ENCODE peak calls at places on chromosomes 13 and 19, in ten cellular contexts. One of them, this sample, is unnamed.

GRCh38 chr13:51262501-51263211 is 40.5 kb downstream of the FAM124A start:
- DNase-seq in activated T-helper 1 cell treated with Interleukin-2 at 50 U/mL for 16 hours: no peak
- DNase-seq in stimulated activated CD8-positive, alpha-beta memory T cell treated with anti-CD3 and anti-CD28 coated beads, Interleukin-15, amount 100 ng/mL, for 48 hours: no peak
- DNase-seq in heart left ventricle: no peak
- DNase-seq in body of pancreas: no peak
- DNase-seq in upper lobe of right lung: no peak
- DNase-seq in GOT3: no peak
- DNase-seq in endothelial cell of umbilical vein: no peak
- DNase-seq in uterus: no peak
- DNase-seq in HEK293T: peak
- DNase-seq in this sample: no peak

GRCh38 chr13:109687559-109688448 is 98.6 kb downstream of the IRS2 start:
- DNase-seq in activated T-helper 1 cell treated with Interleukin-2 at 50 U/mL for 16 hours: no peak
- DNase-seq in stimulated activated CD8-positive, alpha-beta memory T cell treated with anti-CD3 and anti-CD28 coated beads, Interleukin-15, amount 100 ng/mL, for 48 hours: no peak
- DNase-seq in heart left ventricle: no peak
- DNase-seq in body of pancreas: no peak
- DNase-seq in upper lobe of right lung: no peak
- DNase-seq in GOT3: no peak
- DNase-seq in endothelial cell of umbilical vein: no peak
- DNase-seq in uterus: no peak
- DNase-seq in HEK293T: no peak
- DNase-seq in this sample: no peak

GRCh38 chr19:14031719-14032480 is at the start of gene IL27RA:
- DNase-seq in activated T-helper 1 cell treated with Interleukin-2 at 50 U/mL for 16 hours: peak
- DNase-seq in stimulated activated CD8-positive, alpha-beta memory T cell treated with anti-CD3 and anti-CD28 coated beads, Interleukin-15, amount 100 ng/mL, for 48 hours: peak
- DNase-seq in heart left ventricle: peak
- DNase-seq in body of pancreas: peak
- DNase-seq in upper lobe of right lung: peak
- DNase-seq in GOT3: no peak
- DNase-seq in endothelial cell of umbilical vein: peak
- DNase-seq in uterus: peak
- DNase-seq in HEK293T: peak
- DNase-seq in this sample: no peak

GRCh38 chr19:6778386-6778785 is 5.9 kb downstream of the VAV1 start:
- DNase-seq in activated T-helper 1 cell treated with Interleukin-2 at 50 U/mL for 16 hours: no peak
- DNase-seq in stimulated activated CD8-positive, alpha-beta memory T cell treated with anti-CD3 and anti-CD28 coated beads, Interleukin-15, amount 100 ng/mL, for 48 hours: no peak
- DNase-seq in heart left ventricle: no peak
- DNase-seq in body of pancreas: no peak
- DNase-seq in upper lobe of right lung: no peak
- DNase-seq in GOT3: no peak
- DNase-seq in endothelial cell of umbilical vein: no peak
- DNase-seq in uterus: no peak
- DNase-seq in HEK293T: no peak
- DNase-seq in this sample: no peak

GRCh38 chr13:40386586-40386985 is 279.9 kb downstream of the FOXO1 start:
- DNase-seq in activated T-helper 1 cell treated with Interleukin-2 at 50 U/mL for 16 hours: no peak
- DNase-seq in stimulated activated CD8-positive, alpha-beta memory T cell treated with anti-CD3 and anti-CD28 coated beads, Interleukin-15, amount 100 ng/mL, for 48 hours: no peak
- DNase-seq in heart left ventricle: no peak
- DNase-seq in body of pancreas: no peak
- DNase-seq in upper lobe of right lung: no peak
- DNase-seq in GOT3: no peak
- DNase-seq in endothelial cell of umbilical vein: no peak
- DNase-seq in uterus: no peak
- DNase-seq in HEK293T: no peak
- DNase-seq in this sample: no peak

GRCh38 chr19:52691737-52692136 is 43.1 kb downstream of the ZNF611 start:
- DNase-seq in activated T-helper 1 cell treated with Interleukin-2 at 50 U/mL for 16 hours: no peak
- DNase-seq in stimulated activated CD8-positive, alpha-beta memory T cell treated with anti-CD3 and anti-CD28 coated beads, Interleukin-15, amount 100 ng/mL, for 48 hours: no peak
- DNase-seq in heart left ventricle: no peak
- DNase-seq in body of pancreas: no peak
- DNase-seq in upper lobe of right lung: no peak
- DNase-seq in GOT3: no peak
- DNase-seq in endothelial cell of umbilical vein: no peak
- DNase-seq in uterus: no peak
- DNase-seq in HEK293T: no peak
- DNase-seq in this sample: no peak

GRCh38 chr19:45569619-45570421 is 14.8 kb downstream of the OPA3 start:
- DNase-seq in activated T-helper 1 cell treated with Interleukin-2 at 50 U/mL for 16 hours: peak
- DNase-seq in stimulated activated CD8-positive, alpha-beta memory T cell treated with anti-CD3 and anti-CD28 coated beads, Interleukin-15, amount 100 ng/mL, for 48 hours: peak
- DNase-seq in heart left ventricle: peak
- DNase-seq in body of pancreas: peak
- DNase-seq in upper lobe of right lung: no peak
- DNase-seq in GOT3: no peak
- DNase-seq in endothelial cell of umbilical vein: peak
- DNase-seq in uterus: no peak
- DNase-seq in HEK293T: peak
- DNase-seq in this sample: no peak

GRCh38 chr13:85528578-85529215 is 270.5 kb downstream of the SLITRK6 start:
- DNase-seq in activated T-helper 1 cell treated with Interleukin-2 at 50 U/mL for 16 hours: no peak
- DNase-seq in stimulated activated CD8-positive, alpha-beta memory T cell treated with anti-CD3 and anti-CD28 coated beads, Interleukin-15, amount 100 ng/mL, for 48 hours: no peak
- DNase-seq in heart left ventricle: no peak
- DNase-seq in body of pancreas: no peak
- DNase-seq in upper lobe of right lung: no peak
- DNase-seq in GOT3: no peak
- DNase-seq in endothelial cell of umbilical vein: no peak
- DNase-seq in uterus: no peak
- DNase-seq in HEK293T: no peak
- DNase-seq in this sample: no peak

GRCh38 chr13:77492982-77493381 is 42.5 kb upstream of the SCEL start:
- DNase-seq in activated T-helper 1 cell treated with Interleukin-2 at 50 U/mL for 16 hours: no peak
- DNase-seq in stimulated activated CD8-positive, alpha-beta memory T cell treated with anti-CD3 and anti-CD28 coated beads, Interleukin-15, amount 100 ng/mL, for 48 hours: no peak
- DNase-seq in heart left ventricle: no peak
- DNase-seq in body of pancreas: peak
- DNase-seq in upper lobe of right lung: no peak
- DNase-seq in GOT3: no peak
- DNase-seq in endothelial cell of umbilical vein: peak
- DNase-seq in uterus: no peak
- DNase-seq in HEK293T: peak
- DNase-seq in this sample: no peak

GRCh38 chr13:77338329-77338728 is 11.4 kb upstream of the MYCBP2 start:
- DNase-seq in activated T-helper 1 cell treated with Interleukin-2 at 50 U/mL for 16 hours: no peak
- DNase-seq in stimulated activated CD8-positive, alpha-beta memory T cell treated with anti-CD3 and anti-CD28 coated beads, Interleukin-15, amount 100 ng/mL, for 48 hours: no peak
- DNase-seq in heart left ventricle: no peak
- DNase-seq in body of pancreas: no peak
- DNase-seq in upper lobe of right lung: no peak
- DNase-seq in GOT3: no peak
- DNase-seq in endothelial cell of umbilical vein: no peak
- DNase-seq in uterus: no peak
- DNase-seq in HEK293T: no peak
- DNase-seq in this sample: no peak

GRCh38 chr13:34265016-34265692 is 447.2 kb downstream of the RFC3 start:
- DNase-seq in activated T-helper 1 cell treated with Interleukin-2 at 50 U/mL for 16 hours: no peak
- DNase-seq in stimulated activated CD8-positive, alpha-beta memory T cell treated with anti-CD3 and anti-CD28 coated beads, Interleukin-15, amount 100 ng/mL, for 48 hours: no peak
- DNase-seq in heart left ventricle: no peak
- DNase-seq in body of pancreas: no peak
- DNase-seq in upper lobe of right lung: no peak
- DNase-seq in GOT3: no peak
- DNase-seq in endothelial cell of umbilical vein: peak
- DNase-seq in uterus: no peak
- DNase-seq in HEK293T: no peak
- DNase-seq in this sample: no peak

GRCh38 chr13:48072304-48072703 is 22.6 kb downstream of the MED4 start:
- DNase-seq in activated T-helper 1 cell treated with Interleukin-2 at 50 U/mL for 16 hours: no peak
- DNase-seq in stimulated activated CD8-positive, alpha-beta memory T cell treated with anti-CD3 and anti-CD28 coated beads, Interleukin-15, amount 100 ng/mL, for 48 hours: no peak
- DNase-seq in heart left ventricle: no peak
- DNase-seq in body of pancreas: no peak
- DNase-seq in upper lobe of right lung: no peak
- DNase-seq in GOT3: no peak
- DNase-seq in endothelial cell of umbilical vein: no peak
- DNase-seq in uterus: no peak
- DNase-seq in HEK293T: no peak
- DNase-seq in this sample: no peak

GRCh38 chr13:66489172-66489571 is 741.0 kb downstream of the PCDH9 start:
- DNase-seq in activated T-helper 1 cell treated with Interleukin-2 at 50 U/mL for 16 hours: no peak
- DNase-seq in stimulated activated CD8-positive, alpha-beta memory T cell treated with anti-CD3 and anti-CD28 coated beads, Interleukin-15, amount 100 ng/mL, for 48 hours: no peak
- DNase-seq in heart left ventricle: no peak
- DNase-seq in body of pancreas: no peak
- DNase-seq in upper lobe of right lung: no peak
- DNase-seq in GOT3: no peak
- DNase-seq in endothelial cell of umbilical vein: no peak
- DNase-seq in uterus: no peak
- DNase-seq in HEK293T: no peak
- DNase-seq in this sample: no peak